ENCODE peak calls at places on chromosomes 3 and 15, in six cellular contexts. One of them, this sample, is unnamed.

GRCh38 chr3:104982130-104982529 is 384.6 kb upstream of the ALCAM start:
- DNase-seq in AG04450: no peak
- DNase-seq in fibroblast of the aortic adventitia: no peak
- DNase-seq in GM12864: no peak
- DNase-seq in SK-N-SH: peak; percentile 32
- DNase-seq in astrocyte of the spinal cord: no peak
- DNase-seq in this sample: no peak

GRCh38 chr3:23649502-23649901 is 156.3 kb upstream of the UBE2E1 start:
- DNase-seq in AG04450: no peak
- DNase-seq in fibroblast of the aortic adventitia: no peak
- DNase-seq in GM12864: no peak
- DNase-seq in SK-N-SH: no peak
- DNase-seq in astrocyte of the spinal cord: peak; percentile 35
- DNase-seq in this sample: no peak

GRCh38 chr15:70023064-70023768 is 74.5 kb downstream of the TLE3 start:
- DNase-seq in AG04450: peak; percentile 20
- DNase-seq in fibroblast of the aortic adventitia: peak; percentile 64
- DNase-seq in GM12864: peak; percentile 88
- DNase-seq in SK-N-SH: no peak
- DNase-seq in astrocyte of the spinal cord: peak; percentile 74
- DNase-seq in this sample: peak; percentile 28

GRCh38 chr3:14989943-14990753 is 42.8 kb downstream of the NR2C2 start:
- DNase-seq in AG04450: no peak
- DNase-seq in fibroblast of the aortic adventitia: peak; percentile 10
- DNase-seq in GM12864: no peak
- DNase-seq in SK-N-SH: peak; percentile 36
- DNase-seq in astrocyte of the spinal cord: peak; percentile 61
- DNase-seq in this sample: peak; percentile 39

GRCh38 chr3:34547297-34547920 is 749.0 kb downstream of the PDCD6IP start:
- DNase-seq in AG04450: no peak
- DNase-seq in fibroblast of the aortic adventitia: no peak
- DNase-seq in GM12864: no peak
- DNase-seq in SK-N-SH: no peak
- DNase-seq in astrocyte of the spinal cord: no peak
- DNase-seq in this sample: no peak

GRCh38 chr3:153513236-153513635 is 351.2 kb downstream of the RAP2B start:
- DNase-seq in AG04450: no peak
- DNase-seq in fibroblast of the aortic adventitia: peak; percentile 7
- DNase-seq in GM12864: no peak
- DNase-seq in SK-N-SH: no peak
- DNase-seq in astrocyte of the spinal cord: no peak
- DNase-seq in this sample: peak; percentile 10

GRCh38 chr3:155643581-155644165 is 101.2 kb downstream of the PLCH1 start:
- DNase-seq in AG04450: no peak
- DNase-seq in fibroblast of the aortic adventitia: no peak
- DNase-seq in GM12864: no peak
- DNase-seq in SK-N-SH: no peak
- DNase-seq in astrocyte of the spinal cord: no peak
- DNase-seq in this sample: peak; percentile 12

GRCh38 chr3:127803619-127804018 is 18.7 kb downstream of the MGLL start:
- DNase-seq in AG04450: peak; percentile 72
- DNase-seq in fibroblast of the aortic adventitia: peak; percentile 88
- DNase-seq in GM12864: no peak
- DNase-seq in SK-N-SH: no peak
- DNase-seq in astrocyte of the spinal cord: peak; percentile 90
- DNase-seq in this sample: peak; percentile 97

GRCh38 chr3:133881987-133882825 is 13.5 kb downstream of the RAB6B start:
- DNase-seq in AG04450: no peak
- DNase-seq in fibroblast of the aortic adventitia: no peak
- DNase-seq in GM12864: no peak
- DNase-seq in SK-N-SH: no peak
- DNase-seq in astrocyte of the spinal cord: no peak
- DNase-seq in this sample: no peak

GRCh38 chr3:66586853-66587252 is 86.0 kb upstream of the LRIG1 start:
- DNase-seq in AG04450: no peak
- DNase-seq in fibroblast of the aortic adventitia: no peak
- DNase-seq in GM12864: no peak
- DNase-seq in SK-N-SH: no peak
- DNase-seq in astrocyte of the spinal cord: no peak
- DNase-seq in this sample: no peak

GRCh38 chr3:142210144-142210543 is 15.2 kb downstream of the GK5 start:
- DNase-seq in AG04450: no peak
- DNase-seq in fibroblast of the aortic adventitia: peak; percentile 63
- DNase-seq in GM12864: no peak
- DNase-seq in SK-N-SH: no peak
- DNase-seq in astrocyte of the spinal cord: no peak
- DNase-seq in this sample: peak; percentile 17

GRCh38 chr3:169241928-169242751 is 421.4 kb downstream of the MECOM start:
- DNase-seq in AG04450: no peak
- DNase-seq in fibroblast of the aortic adventitia: peak; percentile 88
- DNase-seq in GM12864: no peak
- DNase-seq in SK-N-SH: peak; percentile 6
- DNase-seq in astrocyte of the spinal cord: peak; percentile 80
- DNase-seq in this sample: peak; percentile 44

GRCh38 chr3:11944052-11944673 is 60.0 kb upstream of the SYN2 start:
- DNase-seq in AG04450: no peak
- DNase-seq in fibroblast of the aortic adventitia: peak; percentile 13
- DNase-seq in GM12864: no peak
- DNase-seq in SK-N-SH: peak; percentile 27
- DNase-seq in astrocyte of the spinal cord: peak; percentile 6
- DNase-seq in this sample: peak; percentile 53

GRCh38 chr3:51378075-51378474 is 7.0 kb upstream of the MANF start:
- DNase-seq in AG04450: no peak
- DNase-seq in fibroblast of the aortic adventitia: no peak
- DNase-seq in GM12864: no peak
- DNase-seq in SK-N-SH: no peak
- DNase-seq in astrocyte of the spinal cord: no peak
- DNase-seq in this sample: no peak

GRCh38 chr3:160927620-160928019 is 171.6 kb downstream of the PPM1L start:
- DNase-seq in AG04450: no peak
- DNase-seq in fibroblast of the aortic adventitia: no peak
- DNase-seq in GM12864: no peak
- DNase-seq in SK-N-SH: no peak
- DNase-seq in astrocyte of the spinal cord: no peak
- DNase-seq in this sample: no peak

GRCh38 chr3:127606981-127607595 is 8.9 kb downstream of the MCM2 start:
- DNase-seq in AG04450: no peak
- DNase-seq in fibroblast of the aortic adventitia: no peak
- DNase-seq in GM12864: no peak
- DNase-seq in SK-N-SH: no peak
- DNase-seq in astrocyte of the spinal cord: no peak
- DNase-seq in this sample: no peak

GRCh38 chr15:65824031-65824743 is 32.1 kb upstream of the DENND4A start:
- DNase-seq in AG04450: no peak
- DNase-seq in fibroblast of the aortic adventitia: peak; percentile 75
- DNase-seq in GM12864: no peak
- DNase-seq in SK-N-SH: peak; percentile 71
- DNase-seq in astrocyte of the spinal cord: peak; percentile 69
- DNase-seq in this sample: peak; percentile 77

GRCh38 chr3:65971281-65972252 is 67.2 kb downstream of the MAGI1 start:
- DNase-seq in AG04450: no peak
- DNase-seq in fibroblast of the aortic adventitia: no peak
- DNase-seq in GM12864: no peak
- DNase-seq in SK-N-SH: no peak
- DNase-seq in astrocyte of the spinal cord: peak; percentile 39
- DNase-seq in this sample: no peak

GRCh38 chr15:80404719-80405553 is 754 bp downstream of the ARNT2 start:
- DNase-seq in AG04450: no peak
- DNase-seq in fibroblast of the aortic adventitia: no peak
- DNase-seq in GM12864: no peak
- DNase-seq in SK-N-SH: peak; percentile 79
- DNase-seq in astrocyte of the spinal cord: peak; percentile 4
- DNase-seq in this sample: no peak

GRCh38 chr15:99732711-99733267 is 448 bp downstream of the LYSMD4 start:
- DNase-seq in AG04450: no peak
- DNase-seq in fibroblast of the aortic adventitia: no peak
- DNase-seq in GM12864: no peak
- DNase-seq in SK-N-SH: peak; percentile 57
- DNase-seq in astrocyte of the spinal cord: no peak
- DNase-seq in this sample: no peak

GRCh38 chr3:47083786-47084185 is 80.1 kb downstream of the SETD2 start:
- DNase-seq in AG04450: no peak
- DNase-seq in fibroblast of the aortic adventitia: no peak
- DNase-seq in GM12864: peak; percentile 34
- DNase-seq in SK-N-SH: no peak
- DNase-seq in astrocyte of the spinal cord: no peak
- DNase-seq in this sample: no peak

GRCh38 chr3:189132125-189132744 is 39.5 kb upstream of the TPRG1 start:
- DNase-seq in AG04450: peak; percentile 41
- DNase-seq in fibroblast of the aortic adventitia: peak; percentile 74
- DNase-seq in GM12864: peak; percentile 21
- DNase-seq in SK-N-SH: no peak
- DNase-seq in astrocyte of the spinal cord: peak; percentile 92
- DNase-seq in this sample: peak; percentile 84

GRCh38 chr15:59309405-59309804 is 63.3 kb downstream of the MYO1E start:
- DNase-seq in AG04450: no peak
- DNase-seq in fibroblast of the aortic adventitia: no peak
- DNase-seq in GM12864: no peak
- DNase-seq in SK-N-SH: no peak
- DNase-seq in astrocyte of the spinal cord: no peak
- DNase-seq in this sample: no peak

GRCh38 chr15:59303641-59304433 is 68.8 kb downstream of the MYO1E start:
- DNase-seq in AG04450: no peak
- DNase-seq in fibroblast of the aortic adventitia: no peak
- DNase-seq in GM12864: no peak
- DNase-seq in SK-N-SH: no peak
- DNase-seq in astrocyte of the spinal cord: peak; percentile 56
- DNase-seq in this sample: no peak

GRCh38 chr15:59307164-59307535 is 65.5 kb downstream of the MYO1E start:
- DNase-seq in AG04450: no peak
- DNase-seq in fibroblast of the aortic adventitia: no peak
- DNase-seq in GM12864: no peak
- DNase-seq in SK-N-SH: no peak
- DNase-seq in astrocyte of the spinal cord: no peak
- DNase-seq in this sample: no peak

GRCh38 chr15:59304807-59305206 is 67.9 kb downstream of the MYO1E start:
- DNase-seq in AG04450: no peak
- DNase-seq in fibroblast of the aortic adventitia: no peak
- DNase-seq in GM12864: no peak
- DNase-seq in SK-N-SH: no peak
- DNase-seq in astrocyte of the spinal cord: no peak
- DNase-seq in this sample: no peak

GRCh38 chr15:59306520-59307163 is 66.0 kb downstream of the MYO1E start:
- DNase-seq in AG04450: no peak
- DNase-seq in fibroblast of the aortic adventitia: peak; percentile 96
- DNase-seq in GM12864: no peak
- DNase-seq in SK-N-SH: no peak
- DNase-seq in astrocyte of the spinal cord: peak; percentile 39
- DNase-seq in this sample: peak; percentile 82
- H3K4me3 ChIP-seq in AG04450: no peak overlapping the region
- H3K4me3 ChIP-seq in fibroblast of the aortic adventitia: peak overlapping the region; percentile 22
- H3K4me3 ChIP-seq in GM12864: no peak overlapping the region
- H3K4me3 ChIP-seq in SK-N-SH: no peak overlapping the region
- H3K4me3 ChIP-seq in astrocyte of the spinal cord: no peak overlapping the region
- H3K4me3 ChIP-seq in this sample: no peak overlapping the region

GRCh38 chr3:48847586-48848423 is at the start of gene PRKAR2A:
- DNase-seq in AG04450: peak; percentile 49
- DNase-seq in fibroblast of the aortic adventitia: peak; percentile 86
- DNase-seq in GM12864: peak; percentile 68
- DNase-seq in SK-N-SH: peak; percentile 98
- DNase-seq in astrocyte of the spinal cord: peak; percentile 88
- DNase-seq in this sample: peak; percentile 93
- TF ChIP-seq CTCF in AG04450: no peak
- TF ChIP-seq CTCF in fibroblast of the aortic adventitia: no peak
- TF ChIP-seq CTCF in GM12864: no peak
- TF ChIP-seq CTCF in SK-N-SH: no peak
- TF ChIP-seq CTCF in astrocyte of the spinal cord: no peak
- TF ChIP-seq CTCF in this sample: no peak

DNA sequence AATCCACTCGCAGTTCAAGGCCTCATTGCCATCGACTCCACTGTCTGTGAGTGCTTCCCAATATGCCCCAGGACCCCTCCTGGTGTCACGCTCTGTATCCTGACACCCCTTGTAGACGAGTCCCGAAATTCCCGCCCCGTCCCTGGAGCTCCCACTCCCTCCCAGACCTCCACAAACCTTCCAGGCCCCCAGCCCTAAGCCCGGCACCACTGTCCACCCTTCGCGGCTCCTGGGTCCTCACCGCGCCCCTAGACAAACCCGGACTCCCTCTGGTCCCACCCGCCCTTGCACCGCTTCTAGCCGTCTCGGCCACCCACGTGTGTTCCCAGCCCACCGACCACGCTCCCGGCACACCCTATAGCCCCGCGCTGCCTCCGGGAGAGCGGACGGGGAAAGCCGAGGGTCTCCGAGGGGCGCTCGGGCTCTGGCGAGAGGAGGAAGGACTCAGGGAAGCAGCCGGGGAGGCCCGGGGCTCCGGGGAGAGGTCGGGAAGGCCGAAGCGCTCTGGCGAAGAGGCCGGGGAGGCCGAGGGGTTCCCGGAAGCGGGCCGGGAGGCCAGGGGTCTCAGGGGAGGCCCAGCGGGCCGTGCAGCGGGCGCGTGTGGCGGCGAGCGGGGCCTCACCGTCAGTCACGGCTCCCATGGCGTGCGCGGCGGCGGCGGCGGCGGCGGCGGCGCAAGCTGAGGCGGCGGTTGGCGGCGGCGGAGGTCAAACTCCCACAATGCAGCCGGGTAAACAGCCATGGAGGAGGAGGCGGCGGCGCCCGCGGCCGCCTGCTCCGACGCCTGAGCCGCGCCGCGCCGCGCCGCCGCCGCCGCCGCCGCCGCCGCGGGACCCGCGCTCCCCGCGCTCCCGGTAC is at the start of the genes ATXN7 and THOC7:
- DNase-seq in AG04450: no peak
- DNase-seq in fibroblast of the aortic adventitia: peak; percentile 39
- DNase-seq in GM12864: no peak
- DNase-seq in SK-N-SH: peak; percentile 90
- DNase-seq in astrocyte of the spinal cord: peak; percentile 57
- DNase-seq in this sample: peak; percentile 82
- H3K4me3 ChIP-seq in AG04450: peak within 1 kb of the TSS; percentile 83
- H3K4me3 ChIP-seq in fibroblast of the aortic adventitia: peak within 1 kb of the TSS; percentile 83
- H3K4me3 ChIP-seq in GM12864: peak within 1 kb of the TSS; percentile 93
- H3K4me3 ChIP-seq in SK-N-SH: peak within 1 kb of the TSS; percentile 89
- H3K4me3 ChIP-seq in astrocyte of the spinal cord: peak within 1 kb of the TSS; percentile 92
- H3K4me3 ChIP-seq in this sample: peak within 1 kb of the TSS; percentile 89

GRCh38 chr15:46088486-46089437 is 453.9 kb downstream of the SQOR start:
- DNase-seq in AG04450: no peak
- DNase-seq in fibroblast of the aortic adventitia: no peak
- DNase-seq in GM12864: no peak
- DNase-seq in SK-N-SH: no peak
- DNase-seq in astrocyte of the spinal cord: peak; percentile 15
- DNase-seq in this sample: peak; percentile 47

GRCh38 chr15:46089438-46090044 is 454.7 kb downstream of the SQOR start:
- DNase-seq in AG04450: no peak
- DNase-seq in fibroblast of the aortic adventitia: no peak
- DNase-seq in GM12864: no peak
- DNase-seq in SK-N-SH: no peak
- DNase-seq in astrocyte of the spinal cord: no peak
- DNase-seq in this sample: peak; percentile 10

DNA sequence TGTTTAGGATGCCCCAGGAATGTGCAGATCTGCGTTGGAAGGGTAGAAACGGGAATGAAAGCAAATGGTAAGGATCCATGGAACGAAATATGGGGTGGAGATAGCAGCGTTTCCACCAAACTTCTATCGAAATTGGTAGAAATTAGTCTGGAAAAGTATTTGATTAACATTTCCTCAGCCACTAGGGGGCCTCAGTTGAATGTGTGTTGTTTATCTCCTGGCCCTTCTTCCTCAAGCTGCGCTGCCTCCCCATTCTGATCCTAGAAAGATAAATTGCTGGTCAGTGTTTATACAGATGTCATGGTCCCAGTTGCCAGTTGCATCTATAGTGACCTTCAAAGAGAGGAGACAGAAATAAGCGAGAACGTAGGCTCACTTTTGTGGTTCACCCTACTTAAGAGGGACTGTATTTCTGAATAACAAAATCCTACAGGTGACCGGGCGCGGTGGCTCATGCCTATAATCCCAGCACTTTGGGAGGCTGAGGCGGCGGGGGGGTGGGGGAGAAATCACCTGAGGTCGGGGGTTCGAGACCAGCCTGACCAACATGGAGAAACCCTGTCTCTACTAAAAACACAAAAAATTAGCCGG is 457.1 kb downstream of the SQOR start:
- DNase-seq in AG04450: peak; percentile 4
- DNase-seq in fibroblast of the aortic adventitia: no peak
- DNase-seq in GM12864: no peak
- DNase-seq in SK-N-SH: peak; percentile 49
- DNase-seq in astrocyte of the spinal cord: peak; percentile 19
- DNase-seq in this sample: peak; percentile 55
- TF ChIP-seq CTCF in AG04450: peak; percentile 63
- TF ChIP-seq CTCF in fibroblast of the aortic adventitia: no peak
- TF ChIP-seq CTCF in GM12864: peak; percentile 58
- TF ChIP-seq CTCF in SK-N-SH: peak; percentile 44
- TF ChIP-seq CTCF in astrocyte of the spinal cord: peak; percentile 45
- TF ChIP-seq CTCF in this sample: peak; percentile 33

This sample was measured in foreskin fibroblast.